ENCODE peak calls at places on chromosomes 1 and 21, in eight cellular contexts. R, Y, V, X, B, M, W and H are unnamed samples.

GRCh38 chr1:206079130-206079529 is 26.2 kb downstream of the RHEX start:
- DNase-seq in V (no peak), W (no peak), R (no peak), M (no peak), Y (no peak), X (no peak), B (no peak), H (no peak)

GRCh38 chr1:65255088-65256050 is 54.0 kb upstream of the DNAJC6 start:
- DNase-seq in B (no peak), W (no peak), V (no peak), R (no peak), X (peak), M (no peak), Y (no peak), H (peak)

GRCh38 chr1:230574502-230574901 is 67.8 kb upstream of the COG2 start:
- DNase-seq in X (no peak), R (no peak), Y (no peak), W (no peak), B (no peak), M (no peak), V (no peak), H (no peak)

GRCh38 chr1:154752273-154753030 is 117.6 kb downstream of the KCNN3 start:
- DNase-seq in M (no peak), W (peak), V (no peak), R (no peak), B (no peak), X (no peak), Y (no peak), H (no peak)

GRCh38 chr1:212482352-212483153 is 49.8 kb downstream of the NENF start:
- DNase-seq in B (no peak), X (no peak), Y (no peak), M (no peak), R (no peak), W (no peak), V (peak), H (no peak)

GRCh38 chr1:158534496-158534895 is 19.7 kb downstream of the OR6Y1 start:
- DNase-seq in B (no peak), Y (no peak), M (no peak), V (no peak), W (peak), X (no peak), R (no peak), H (no peak)

GRCh38 chr1:2431095-2431494 is 18.7 kb upstream of the PEX10 start:
- DNase-seq in W (no peak), X (no peak), B (no peak), Y (no peak), R (no peak), M (no peak), V (no peak), H (no peak)

GRCh38 chr1:225962440-225962975 is 21.5 kb upstream of the LEFTY2 start:
- DNase-seq in W (peak), R (peak), X (peak), B (peak), Y (peak), V (peak), M (no peak), H (no peak)

GRCh38 chr1:94947453-94947852 is 20.5 kb upstream of the CNN3 start:
- DNase-seq in X (no peak), Y (no peak), M (no peak), B (no peak), V (no peak), R (no peak), W (no peak), H (no peak)

GRCh38 chr1:229231754-229232119 is 39.2 kb upstream of the RAB4A start:
- DNase-seq in M (no peak), R (no peak), W (no peak), V (no peak), X (no peak), B (no peak), Y (no peak), H (no peak)

GRCh38 chr1:71869326-71869725 is 413.0 kb downstream of the NEGR1 start:
- DNase-seq in Y (no peak), W (no peak), V (no peak), R (no peak), B (no peak), M (no peak), X (no peak), H (no peak)

GRCh38 chr1:27979151-27979858 is 19.5 kb downstream of the XKR8 start:
- DNase-seq in W (no peak), M (no peak), B (no peak), R (no peak), V (peak), X (no peak), Y (no peak), H (no peak)

GRCh38 chr1:161128591-161129420 is 3.7 kb downstream of the DEDD start:
- DNase-seq in X (no peak), B (peak), Y (no peak), V (no peak), M (no peak), W (no peak), R (no peak), H (no peak)

GRCh38 chr1:40657046-40657445 is 8.4 kb downstream of the RIMS3 start:
- DNase-seq in R (no peak), W (no peak), X (no peak), V (no peak), M (no peak), Y (no peak), B (no peak), H (no peak)

GRCh38 chr1:15509586-15509985 is 14.4 kb downstream of the CASP9 start:
- DNase-seq in Y (no peak), M (no peak), X (no peak), B (no peak), R (no peak), V (no peak), W (peak), H (no peak)

GRCh38 chr21:18705971-18706370 is 302.4 kb upstream of the TMPRSS15 start:
- DNase-seq in V (no peak), W (no peak), R (no peak), X (no peak), Y (no peak), M (no peak), B (no peak), H (no peak)

GRCh38 chr1:205229916-205230700 is 2.4 kb downstream of the TMCC2 start:
- DNase-seq in M (no peak), V (no peak), B (no peak), W (no peak), Y (no peak), X (no peak), R (no peak), H (no peak)

GRCh38 chr1:101253976-101254660 is 17.3 kb downstream of the S1PR1 start:
- DNase-seq in Y (no peak), R (no peak), B (no peak), X (no peak), W (no peak), M (no peak), V (no peak), H (no peak)

GRCh38 chr1:30700528-30701265 is 22.7 kb downstream of the MATN1 start:
- DNase-seq in V (no peak), M (peak), Y (no peak), R (peak), B (peak), W (peak), X (no peak), H (peak)

GRCh38 chr1:180923024-180923841 is 10.5 kb downstream of the KIAA1614 start:
- DNase-seq in Y (no peak), B (no peak), R (no peak), V (no peak), W (no peak), X (no peak), M (no peak), H (no peak)

GRCh38 chr1:1332031-1332755 is 1.1 kb downstream of the TAS1R3 start:
- DNase-seq in Y (no peak), X (no peak), B (no peak), M (no peak), V (no peak), W (no peak), R (no peak), H (no peak)

GRCh38 chr21:42518216-42518615 is 4.6 kb downstream of the SLC37A1 start:
- DNase-seq in X (no peak), M (no peak), Y (no peak), R (no peak), V (peak), W (peak), B (no peak), H (no peak)

GRCh38 chr1:183685112-183685713 is 32.1 kb upstream of the APOBEC4 start:
- DNase-seq in Y (peak), R (no peak), W (peak), B (no peak), M (no peak), X (no peak), V (peak), H (no peak)

GRCh38 chr21:45026833-45027232 is 47.5 kb upstream of the ADARB1 start:
- DNase-seq in W (peak), B (no peak), M (no peak), Y (no peak), X (no peak), R (no peak), V (no peak), H (no peak)

GRCh38 chr1:229070168-229070567 is 200.7 kb upstream of the RAB4A start:
- DNase-seq in R (peak), M (peak), B (peak), V (peak), Y (peak), W (peak), X (peak), H (peak)

GRCh38 chr1:65431111-65431705 is 10.7 kb downstream of the LEPR start:
- DNase-seq in R (no peak), V (peak), M (no peak), Y (no peak), B (no peak), X (no peak), W (no peak), H (no peak)

GRCh38 chr1:234599617-234600417 is 10.2 kb downstream of the IRF2BP2 start:
- DNase-seq in V (peak), W (peak), R (peak), M (peak), B (peak), Y (peak), X (peak), H (peak)

GRCh38 chr1:93845554-93846150 is 33.4 kb downstream of the DNTTIP2 start:
- DNase-seq in X (no peak), W (no peak), Y (peak), M (no peak), R (no peak), V (peak), B (no peak), H (no peak)

GRCh38 chr1:221335161-221336101 is 406.5 kb downstream of the DUSP10 start:
- DNase-seq in W (peak), B (no peak), V (peak), Y (peak), X (no peak), M (peak), R (peak), H (no peak)

GRCh38 chr1:201461193-201461657 is 7.8 kb downstream of the PHLDA3 start:
- DNase-seq in B (no peak), M (peak), V (peak), R (peak), W (peak), X (no peak), Y (no peak), H (no peak)

GRCh38 chr1:153506831-153507413 is 28.9 kb downstream of the S100A6 start:
- DNase-seq in W (peak), Y (peak), X (peak), M (peak), B (no peak), R (peak), V (peak), H (peak)

GRCh38 chr1:24898909-24899439 is 31.1 kb downstream of the RUNX3 start:
- DNase-seq in R (no peak), V (no peak), X (no peak), Y (no peak), W (peak), M (no peak), B (no peak), H (peak)

GRCh38 chr21:31397515-31397926 is 53.5 kb upstream of the TIAM1 start:
- DNase-seq in X (no peak), M (no peak), Y (no peak), R (no peak), W (peak), B (no peak), V (no peak), H (no peak)

GRCh38 chr1:3391711-3392110 is 62.8 kb upstream of the ARHGEF16 start:
- DNase-seq in B (no peak), X (no peak), Y (no peak), M (no peak), W (no peak), V (no peak), R (no peak), H (no peak)

GRCh38 chr1:74629283-74629682 is 44.3 kb downstream of the ERICH3 start:
- DNase-seq in M (no peak), V (no peak), X (no peak), B (no peak), R (no peak), Y (no peak), W (no peak), H (no peak)

GRCh38 chr1:29698033-29698432 is 461.7 kb downstream of the PTPRU start:
- DNase-seq in M (no peak), X (no peak), Y (no peak), B (no peak), V (peak), R (no peak), W (no peak), H (no peak)

GRCh38 chr1:225963735-225964530 is 22.9 kb upstream of the LEFTY2 start:
- DNase-seq in M (no peak), W (no peak), X (no peak), R (no peak), V (no peak), B (peak), Y (no peak), H (no peak)

GRCh38 chr1:162710349-162710748 is 78.1 kb downstream of the DDR2 start:
- DNase-seq in B (no peak), X (no peak), M (no peak), Y (no peak), R (no peak), W (no peak), V (no peak), H (no peak)

GRCh38 chr21:41008971-41009370 is 159.0 kb upstream of the BACE2 start:
- DNase-seq in V (no peak), B (no peak), R (no peak), W (no peak), M (no peak), X (no peak), Y (no peak), H (no peak)

DNA sequence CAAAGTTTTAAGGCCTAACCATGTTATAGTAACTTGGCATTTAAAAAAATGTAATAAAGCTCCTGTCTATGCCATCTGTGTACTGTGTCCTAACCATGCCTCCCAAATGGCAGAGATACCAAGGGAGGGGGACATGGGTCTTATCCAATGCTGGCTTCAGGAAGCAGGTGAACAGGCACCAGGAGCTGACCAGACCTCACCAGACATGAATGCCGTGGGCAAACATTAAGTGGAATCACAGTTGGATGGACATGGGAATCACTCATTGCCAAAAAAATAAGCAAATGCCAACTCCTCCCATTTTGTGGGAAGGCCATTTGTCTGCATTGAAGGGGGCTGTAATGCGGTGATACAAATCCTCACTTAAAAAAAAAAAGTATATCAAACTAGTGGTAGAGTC is 22.9 kb downstream of the PROX1 start:
- DNase-seq in W (no peak), X (no peak), Y (no peak), V (no peak), M (no peak), B (no peak), R (no peak), H (no peak)
- H3K27ac ChIP-seq in W (peak), X (no peak), Y (no peak), V (no peak), M (no peak), B (no peak), R (no peak), H (peak)

GRCh38 chr1:156157506-156157905 is 4.1 kb downstream of the SEMA4A start:
- DNase-seq in M (no peak), B (no peak), Y (no peak), X (no peak), W (no peak), R (no peak), V (no peak), H (no peak)

GRCh38 chr1:156155760-156156495 is 2.5 kb downstream of the SEMA4A start:
- DNase-seq in X (no peak), M (no peak), R (no peak), B (no peak), V (no peak), W (no peak), Y (no peak), H (no peak)

GRCh38 chr1:156160744-156161181 is 7.4 kb downstream of the SEMA4A start:
- DNase-seq in B (peak), R (peak), X (peak), V (no peak), Y (peak), W (peak), M (peak), H (peak)

GRCh38 chr1:156160000-156160743 is 6.8 kb downstream of the SEMA4A start:
- DNase-seq in V (no peak), R (peak), W (peak), M (peak), B (no peak), X (no peak), Y (peak), H (no peak)

DNA sequence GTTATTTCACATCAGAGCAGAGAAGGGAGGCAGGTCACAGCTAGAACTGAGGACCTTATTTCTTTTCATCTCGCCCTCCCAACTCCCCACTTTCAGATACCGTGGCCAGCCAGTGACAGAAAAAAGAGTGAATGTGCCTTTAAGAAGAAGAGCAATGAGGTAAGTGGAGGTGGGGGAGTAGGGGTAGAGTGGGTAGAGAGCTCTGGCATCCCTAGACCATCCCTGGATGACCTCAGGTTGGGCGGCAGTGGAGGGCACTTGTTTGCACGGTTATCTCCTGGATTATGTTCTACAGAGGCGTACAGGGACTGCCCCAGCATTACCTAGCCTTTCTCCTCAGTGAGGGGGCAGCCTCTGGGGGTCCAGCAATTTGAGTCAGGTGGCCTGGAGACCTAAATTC is 4.6 kb downstream of the SEMA4A start:
- DNase-seq in W (no peak), V (no peak), R (no peak), X (no peak), M (no peak), B (no peak), Y (no peak), H (no peak)
- H3K4me3 ChIP-seq in W (no peak), V (no peak), R (no peak), X (no peak), M (no peak), B (no peak), Y (no peak), H (no peak)

DNA sequence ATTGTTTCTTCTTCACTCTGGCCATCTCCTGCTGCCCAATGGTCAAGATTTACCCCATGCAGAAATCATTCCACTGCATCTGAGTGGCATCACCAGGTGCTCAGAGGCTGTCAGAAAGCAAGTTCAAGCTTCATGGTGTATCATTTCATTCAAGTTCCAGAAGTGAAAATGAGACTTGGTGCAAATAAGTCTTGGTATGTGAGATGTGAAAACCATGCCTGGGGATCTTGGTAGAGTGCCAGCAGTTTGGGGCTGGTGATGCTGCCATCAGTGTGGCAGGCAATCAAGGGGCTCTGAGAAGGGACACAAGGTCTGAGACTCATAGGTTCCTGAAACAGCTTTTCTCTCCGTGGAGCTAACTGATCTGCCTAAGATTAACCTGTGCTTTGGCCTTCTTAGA is 52.0 kb downstream of the CD2 start:
- DNase-seq in M (no peak), W (no peak), X (no peak), Y (no peak), V (no peak), R (no peak), B (no peak), H (no peak)
- H3K27ac ChIP-seq in M (no peak), W (no peak), X (no peak), Y (no peak), V (no peak), R (no peak), B (peak), H (no peak)

DNA sequence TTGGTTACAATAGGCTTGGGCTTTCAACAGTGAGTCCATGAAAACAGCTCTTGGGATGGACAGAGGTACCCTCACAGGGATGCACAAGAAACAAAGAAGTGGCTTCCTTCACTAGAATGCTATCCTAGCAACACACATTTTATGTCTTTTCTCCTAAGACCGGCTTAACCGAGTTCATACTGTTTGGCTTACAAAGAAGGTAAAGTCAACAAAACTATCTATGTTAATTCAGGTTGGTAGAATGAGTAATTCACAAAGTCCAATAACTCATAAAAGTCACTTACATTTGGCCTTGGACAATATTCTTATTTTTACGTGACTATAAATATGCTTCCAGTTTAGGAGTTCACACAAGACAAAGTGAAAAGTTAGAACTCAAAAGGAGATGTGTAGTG is 9.0 kb downstream of the ERG start:
- DNase-seq in W (no peak), R (no peak), Y (no peak), M (no peak), B (no peak), X (no peak), V (no peak), H (no peak)
- H3K4me3 ChIP-seq in W (no peak), R (no peak), Y (no peak), M (no peak), B (no peak), X (no peak), V (no peak), H (no peak)

GRCh38 chr21:33760641-33761103 is 118.4 kb downstream of the ITSN1 start:
- DNase-seq in V (no peak), Y (no peak), W (no peak), X (no peak), B (no peak), M (no peak), R (no peak), H (no peak)
- H3K27ac ChIP-seq in V (peak), Y (peak), W (peak), X (no peak), B (no peak), M (peak), R (peak), H (no peak)